ENCODE peak calls at places on chromosomes 2 and 18, in nine cellular contexts. One of them, this sample, is unnamed.
A peak's percentile ranks its signal among the peaks of the same experiment; 100 is the strongest.

GRCh38 chr2:178298785-178299212 is 104.5 kb downstream of the OSBPL6 start:
- DNase-seq in KBM-7: no peak
- DNase-seq in activated T-cell treated with anti-CD3 and anti-CD28 coated beads, Interleukin-2, amount 50 U/mL, for 72 hours: no peak
- DNase-seq in sigmoid colon: no peak
- DNase-seq in LoVo: no peak
- DNase-seq in stimulated activated CD4-positive, alpha-beta T cell treated with anti-CD3 and anti-CD28 coated beads, Interleukin-12 subunit alpha, Interleukin-12 subunit beta, amount 100 ng/mL, for 4 hours: no peak
- DNase-seq in fibroblast of lung: peak; percentile 62
- DNase-seq in HS-5: peak; percentile 48
- DNase-seq in ACHN: no peak
- DNase-seq in this sample: peak; percentile 20

GRCh38 chr2:134718095-134718955 is 475 bp downstream of the TMEM163 start:
- DNase-seq in sigmoid colon: no peak
- DNase-seq in LoVo: no peak
- DNase-seq in fibroblast of lung: peak; percentile 13
- DNase-seq in HS-5: no peak
- DNase-seq in KBM-7: peak; percentile 57
- DNase-seq in activated T-cell treated with anti-CD3 and anti-CD28 coated beads, Interleukin-2, amount 50 U/mL, for 72 hours: peak; percentile 25
- DNase-seq in ACHN: peak; percentile 46
- DNase-seq in stimulated activated CD4-positive, alpha-beta T cell treated with anti-CD3 and anti-CD28 coated beads, Interleukin-12 subunit alpha, Interleukin-12 subunit beta, amount 100 ng/mL, for 4 hours: no peak
- DNase-seq in this sample: peak; percentile 16

GRCh38 chr2:178530625-178531142 is 50.4 kb downstream of the PLEKHA3 start:
- DNase-seq in KBM-7: peak; percentile 10
- DNase-seq in activated T-cell treated with anti-CD3 and anti-CD28 coated beads, Interleukin-2, amount 50 U/mL, for 72 hours: peak; percentile 71
- DNase-seq in stimulated activated CD4-positive, alpha-beta T cell treated with anti-CD3 and anti-CD28 coated beads, Interleukin-12 subunit alpha, Interleukin-12 subunit beta, amount 100 ng/mL, for 4 hours: no peak
- DNase-seq in LoVo: no peak
- DNase-seq in HS-5: no peak
- DNase-seq in ACHN: no peak
- DNase-seq in fibroblast of lung: no peak
- DNase-seq in sigmoid colon: no peak
- DNase-seq in this sample: no peak

GRCh38 chr2:167490394-167490793 is 602.1 kb downstream of the XIRP2 start:
- DNase-seq in sigmoid colon: no peak
- DNase-seq in ACHN: no peak
- DNase-seq in fibroblast of lung: no peak
- DNase-seq in HS-5: no peak
- DNase-seq in LoVo: no peak
- DNase-seq in stimulated activated CD4-positive, alpha-beta T cell treated with anti-CD3 and anti-CD28 coated beads, Interleukin-12 subunit alpha, Interleukin-12 subunit beta, amount 100 ng/mL, for 4 hours: no peak
- DNase-seq in activated T-cell treated with anti-CD3 and anti-CD28 coated beads, Interleukin-2, amount 50 U/mL, for 72 hours: no peak
- DNase-seq in KBM-7: no peak
- DNase-seq in this sample: no peak

GRCh38 chr2:216354236-216354788 is 18.0 kb downstream of the MARCHF4 start:
- DNase-seq in HS-5: no peak
- DNase-seq in stimulated activated CD4-positive, alpha-beta T cell treated with anti-CD3 and anti-CD28 coated beads, Interleukin-12 subunit alpha, Interleukin-12 subunit beta, amount 100 ng/mL, for 4 hours: no peak
- DNase-seq in LoVo: no peak
- DNase-seq in fibroblast of lung: peak; percentile 72
- DNase-seq in activated T-cell treated with anti-CD3 and anti-CD28 coated beads, Interleukin-2, amount 50 U/mL, for 72 hours: no peak
- DNase-seq in ACHN: no peak
- DNase-seq in KBM-7: no peak
- DNase-seq in sigmoid colon: no peak
- DNase-seq in this sample: no peak

GRCh38 chr2:25529034-25529433 is 144.3 kb downstream of the DTNB start:
- DNase-seq in ACHN: no peak
- DNase-seq in stimulated activated CD4-positive, alpha-beta T cell treated with anti-CD3 and anti-CD28 coated beads, Interleukin-12 subunit alpha, Interleukin-12 subunit beta, amount 100 ng/mL, for 4 hours: no peak
- DNase-seq in sigmoid colon: no peak
- DNase-seq in HS-5: no peak
- DNase-seq in activated T-cell treated with anti-CD3 and anti-CD28 coated beads, Interleukin-2, amount 50 U/mL, for 72 hours: no peak
- DNase-seq in LoVo: no peak
- DNase-seq in KBM-7: no peak
- DNase-seq in fibroblast of lung: no peak
- DNase-seq in this sample: no peak

GRCh38 chr18:22167091-22167470 is 2.3 kb upstream of the GATA6 start:
- DNase-seq in stimulated activated CD4-positive, alpha-beta T cell treated with anti-CD3 and anti-CD28 coated beads, Interleukin-12 subunit alpha, Interleukin-12 subunit beta, amount 100 ng/mL, for 4 hours: no peak
- DNase-seq in HS-5: no peak
- DNase-seq in LoVo: no peak
- DNase-seq in sigmoid colon: no peak
- DNase-seq in activated T-cell treated with anti-CD3 and anti-CD28 coated beads, Interleukin-2, amount 50 U/mL, for 72 hours: no peak
- DNase-seq in ACHN: no peak
- DNase-seq in fibroblast of lung: no peak
- DNase-seq in KBM-7: no peak
- DNase-seq in this sample: no peak

GRCh38 chr2:171419333-171419732 is 14.5 kb downstream of the METTL8 start:
- DNase-seq in fibroblast of lung: no peak
- DNase-seq in activated T-cell treated with anti-CD3 and anti-CD28 coated beads, Interleukin-2, amount 50 U/mL, for 72 hours: no peak
- DNase-seq in LoVo: no peak
- DNase-seq in ACHN: no peak
- DNase-seq in stimulated activated CD4-positive, alpha-beta T cell treated with anti-CD3 and anti-CD28 coated beads, Interleukin-12 subunit alpha, Interleukin-12 subunit beta, amount 100 ng/mL, for 4 hours: no peak
- DNase-seq in HS-5: no peak
- DNase-seq in sigmoid colon: no peak
- DNase-seq in KBM-7: no peak
- DNase-seq in this sample: no peak

GRCh38 chr2:54360055-54360792 is 95.9 kb upstream of the SPTBN1 start:
- DNase-seq in ACHN: peak; percentile 11
- DNase-seq in sigmoid colon: peak; percentile 68
- DNase-seq in KBM-7: no peak
- DNase-seq in HS-5: no peak
- DNase-seq in stimulated activated CD4-positive, alpha-beta T cell treated with anti-CD3 and anti-CD28 coated beads, Interleukin-12 subunit alpha, Interleukin-12 subunit beta, amount 100 ng/mL, for 4 hours: no peak
- DNase-seq in LoVo: no peak
- DNase-seq in activated T-cell treated with anti-CD3 and anti-CD28 coated beads, Interleukin-2, amount 50 U/mL, for 72 hours: no peak
- DNase-seq in fibroblast of lung: peak; percentile 79
- DNase-seq in this sample: no peak

GRCh38 chr18:79299711-79300110 is 96.0 kb upstream of the NFATC1 start:
- DNase-seq in sigmoid colon: no peak
- DNase-seq in activated T-cell treated with anti-CD3 and anti-CD28 coated beads, Interleukin-2, amount 50 U/mL, for 72 hours: no peak
- DNase-seq in KBM-7: no peak
- DNase-seq in fibroblast of lung: no peak
- DNase-seq in ACHN: no peak
- DNase-seq in stimulated activated CD4-positive, alpha-beta T cell treated with anti-CD3 and anti-CD28 coated beads, Interleukin-12 subunit alpha, Interleukin-12 subunit beta, amount 100 ng/mL, for 4 hours: no peak
- DNase-seq in LoVo: no peak
- DNase-seq in HS-5: no peak
- DNase-seq in this sample: no peak

GRCh38 chr18:30675493-30675892 is 367.0 kb downstream of the DSC3 start:
- DNase-seq in LoVo: no peak
- DNase-seq in activated T-cell treated with anti-CD3 and anti-CD28 coated beads, Interleukin-2, amount 50 U/mL, for 72 hours: no peak
- DNase-seq in sigmoid colon: no peak
- DNase-seq in stimulated activated CD4-positive, alpha-beta T cell treated with anti-CD3 and anti-CD28 coated beads, Interleukin-12 subunit alpha, Interleukin-12 subunit beta, amount 100 ng/mL, for 4 hours: no peak
- DNase-seq in KBM-7: no peak
- DNase-seq in ACHN: no peak
- DNase-seq in fibroblast of lung: no peak
- DNase-seq in HS-5: no peak
- DNase-seq in this sample: no peak

GRCh38 chr2:80489718-80490117 is 185.2 kb upstream of the LRRTM1 start:
- DNase-seq in stimulated activated CD4-positive, alpha-beta T cell treated with anti-CD3 and anti-CD28 coated beads, Interleukin-12 subunit alpha, Interleukin-12 subunit beta, amount 100 ng/mL, for 4 hours: no peak
- DNase-seq in KBM-7: no peak
- DNase-seq in activated T-cell treated with anti-CD3 and anti-CD28 coated beads, Interleukin-2, amount 50 U/mL, for 72 hours: no peak
- DNase-seq in LoVo: no peak
- DNase-seq in fibroblast of lung: peak; percentile 77
- DNase-seq in HS-5: peak; percentile 82
- DNase-seq in ACHN: peak; percentile 64
- DNase-seq in sigmoid colon: no peak
- DNase-seq in this sample: no peak

GRCh38 chr2:20115902-20116301 is 64.5 kb upstream of the LAPTM4A start:
- DNase-seq in KBM-7: no peak
- DNase-seq in sigmoid colon: no peak
- DNase-seq in fibroblast of lung: no peak
- DNase-seq in ACHN: no peak
- DNase-seq in activated T-cell treated with anti-CD3 and anti-CD28 coated beads, Interleukin-2, amount 50 U/mL, for 72 hours: no peak
- DNase-seq in LoVo: no peak
- DNase-seq in stimulated activated CD4-positive, alpha-beta T cell treated with anti-CD3 and anti-CD28 coated beads, Interleukin-12 subunit alpha, Interleukin-12 subunit beta, amount 100 ng/mL, for 4 hours: no peak
- DNase-seq in HS-5: no peak
- DNase-seq in this sample: peak; percentile 62

GRCh38 chr2:6741229-6741628 is 124.5 kb downstream of the CMPK2 start:
- DNase-seq in KBM-7: no peak
- DNase-seq in fibroblast of lung: no peak
- DNase-seq in HS-5: no peak
- DNase-seq in sigmoid colon: no peak
- DNase-seq in LoVo: no peak
- DNase-seq in stimulated activated CD4-positive, alpha-beta T cell treated with anti-CD3 and anti-CD28 coated beads, Interleukin-12 subunit alpha, Interleukin-12 subunit beta, amount 100 ng/mL, for 4 hours: no peak
- DNase-seq in ACHN: no peak
- DNase-seq in activated T-cell treated with anti-CD3 and anti-CD28 coated beads, Interleukin-2, amount 50 U/mL, for 72 hours: no peak
- DNase-seq in this sample: no peak

GRCh38 chr2:9779572-9780264 is 63.6 kb upstream of the TAF1B start:
- DNase-seq in stimulated activated CD4-positive, alpha-beta T cell treated with anti-CD3 and anti-CD28 coated beads, Interleukin-12 subunit alpha, Interleukin-12 subunit beta, amount 100 ng/mL, for 4 hours: no peak
- DNase-seq in HS-5: no peak
- DNase-seq in fibroblast of lung: no peak
- DNase-seq in KBM-7: peak; percentile 29
- DNase-seq in LoVo: no peak
- DNase-seq in sigmoid colon: no peak
- DNase-seq in ACHN: no peak
- DNase-seq in activated T-cell treated with anti-CD3 and anti-CD28 coated beads, Interleukin-2, amount 50 U/mL, for 72 hours: peak; percentile 61
- DNase-seq in this sample: no peak

GRCh38 chr2:1802469-1803216 is 58.3 kb upstream of the PXDN start:
- DNase-seq in KBM-7: no peak
- DNase-seq in stimulated activated CD4-positive, alpha-beta T cell treated with anti-CD3 and anti-CD28 coated beads, Interleukin-12 subunit alpha, Interleukin-12 subunit beta, amount 100 ng/mL, for 4 hours: no peak
- DNase-seq in HS-5: no peak
- DNase-seq in activated T-cell treated with anti-CD3 and anti-CD28 coated beads, Interleukin-2, amount 50 U/mL, for 72 hours: no peak
- DNase-seq in sigmoid colon: no peak
- DNase-seq in ACHN: no peak
- DNase-seq in LoVo: no peak
- DNase-seq in fibroblast of lung: no peak
- DNase-seq in this sample: no peak

GRCh38 chr18:47283476-47283875 is 32.0 kb upstream of the SKOR2 start:
- DNase-seq in HS-5: no peak
- DNase-seq in activated T-cell treated with anti-CD3 and anti-CD28 coated beads, Interleukin-2, amount 50 U/mL, for 72 hours: no peak
- DNase-seq in stimulated activated CD4-positive, alpha-beta T cell treated with anti-CD3 and anti-CD28 coated beads, Interleukin-12 subunit alpha, Interleukin-12 subunit beta, amount 100 ng/mL, for 4 hours: no peak
- DNase-seq in KBM-7: peak; percentile 47
- DNase-seq in fibroblast of lung: peak; percentile 5
- DNase-seq in LoVo: peak; percentile 35
- DNase-seq in ACHN: peak; percentile 40
- DNase-seq in sigmoid colon: no peak
- DNase-seq in this sample: no peak

GRCh38 chr18:27315001-27315400 is 129.9 kb upstream of the CHST9 start:
- DNase-seq in activated T-cell treated with anti-CD3 and anti-CD28 coated beads, Interleukin-2, amount 50 U/mL, for 72 hours: no peak
- DNase-seq in KBM-7: no peak
- DNase-seq in stimulated activated CD4-positive, alpha-beta T cell treated with anti-CD3 and anti-CD28 coated beads, Interleukin-12 subunit alpha, Interleukin-12 subunit beta, amount 100 ng/mL, for 4 hours: no peak
- DNase-seq in fibroblast of lung: no peak
- DNase-seq in LoVo: no peak
- DNase-seq in ACHN: no peak
- DNase-seq in sigmoid colon: no peak
- DNase-seq in HS-5: no peak
- DNase-seq in this sample: no peak

GRCh38 chr2:177551989-177552413 is 159.4 kb downstream of the AGPS start:
- DNase-seq in sigmoid colon: peak; percentile 75
- DNase-seq in ACHN: no peak
- DNase-seq in KBM-7: peak; percentile 11
- DNase-seq in HS-5: no peak
- DNase-seq in fibroblast of lung: peak; percentile 32
- DNase-seq in stimulated activated CD4-positive, alpha-beta T cell treated with anti-CD3 and anti-CD28 coated beads, Interleukin-12 subunit alpha, Interleukin-12 subunit beta, amount 100 ng/mL, for 4 hours: no peak
- DNase-seq in LoVo: no peak
- DNase-seq in activated T-cell treated with anti-CD3 and anti-CD28 coated beads, Interleukin-2, amount 50 U/mL, for 72 hours: no peak
- DNase-seq in this sample: peak; percentile 7

GRCh38 chr18:49853011-49853410 is 39.7 kb upstream of the ACAA2 start:
- DNase-seq in stimulated activated CD4-positive, alpha-beta T cell treated with anti-CD3 and anti-CD28 coated beads, Interleukin-12 subunit alpha, Interleukin-12 subunit beta, amount 100 ng/mL, for 4 hours: no peak
- DNase-seq in sigmoid colon: no peak
- DNase-seq in fibroblast of lung: no peak
- DNase-seq in ACHN: no peak
- DNase-seq in LoVo: no peak
- DNase-seq in KBM-7: no peak
- DNase-seq in HS-5: no peak
- DNase-seq in activated T-cell treated with anti-CD3 and anti-CD28 coated beads, Interleukin-2, amount 50 U/mL, for 72 hours: no peak
- DNase-seq in this sample: no peak

GRCh38 chr2:112483821-112484220 is 1.9 kb downstream of the TTL start:
- DNase-seq in stimulated activated CD4-positive, alpha-beta T cell treated with anti-CD3 and anti-CD28 coated beads, Interleukin-12 subunit alpha, Interleukin-12 subunit beta, amount 100 ng/mL, for 4 hours: no peak
- DNase-seq in LoVo: no peak
- DNase-seq in KBM-7: peak; percentile 37
- DNase-seq in sigmoid colon: no peak
- DNase-seq in HS-5: no peak
- DNase-seq in activated T-cell treated with anti-CD3 and anti-CD28 coated beads, Interleukin-2, amount 50 U/mL, for 72 hours: no peak
- DNase-seq in fibroblast of lung: no peak
- DNase-seq in ACHN: no peak
- DNase-seq in this sample: no peak

GRCh38 chr2:96301897-96302296 is 3.4 kb downstream of the SNRNP200 start:
- DNase-seq in activated T-cell treated with anti-CD3 and anti-CD28 coated beads, Interleukin-2, amount 50 U/mL, for 72 hours: no peak
- DNase-seq in sigmoid colon: no peak
- DNase-seq in LoVo: no peak
- DNase-seq in fibroblast of lung: no peak
- DNase-seq in HS-5: no peak
- DNase-seq in ACHN: no peak
- DNase-seq in KBM-7: no peak
- DNase-seq in stimulated activated CD4-positive, alpha-beta T cell treated with anti-CD3 and anti-CD28 coated beads, Interleukin-12 subunit alpha, Interleukin-12 subunit beta, amount 100 ng/mL, for 4 hours: no peak
- DNase-seq in this sample: no peak

GRCh38 chr2:208354964-208355381 is 51.6 kb upstream of the PTH2R start:
- DNase-seq in fibroblast of lung: no peak
- DNase-seq in stimulated activated CD4-positive, alpha-beta T cell treated with anti-CD3 and anti-CD28 coated beads, Interleukin-12 subunit alpha, Interleukin-12 subunit beta, amount 100 ng/mL, for 4 hours: no peak
- DNase-seq in HS-5: no peak
- DNase-seq in ACHN: no peak
- DNase-seq in LoVo: no peak
- DNase-seq in KBM-7: no peak
- DNase-seq in activated T-cell treated with anti-CD3 and anti-CD28 coated beads, Interleukin-2, amount 50 U/mL, for 72 hours: no peak
- DNase-seq in sigmoid colon: no peak
- DNase-seq in this sample: no peak

GRCh38 chr2:236955675-236956618 is 129.7 kb upstream of the COPS8 start:
- DNase-seq in stimulated activated CD4-positive, alpha-beta T cell treated with anti-CD3 and anti-CD28 coated beads, Interleukin-12 subunit alpha, Interleukin-12 subunit beta, amount 100 ng/mL, for 4 hours: no peak
- DNase-seq in sigmoid colon: peak; percentile 29
- DNase-seq in KBM-7: no peak
- DNase-seq in activated T-cell treated with anti-CD3 and anti-CD28 coated beads, Interleukin-2, amount 50 U/mL, for 72 hours: peak; percentile 45
- DNase-seq in fibroblast of lung: peak; percentile 47
- DNase-seq in LoVo: peak; percentile 4
- DNase-seq in ACHN: no peak
- DNase-seq in HS-5: no peak
- DNase-seq in this sample: no peak

GRCh38 chr2:190843874-190844699 is 36.5 kb upstream of the GLS start:
- DNase-seq in LoVo: peak; percentile 64
- DNase-seq in ACHN: peak; percentile 74
- DNase-seq in fibroblast of lung: peak; percentile 73
- DNase-seq in sigmoid colon: no peak
- DNase-seq in KBM-7: no peak
- DNase-seq in HS-5: peak; percentile 49
- DNase-seq in stimulated activated CD4-positive, alpha-beta T cell treated with anti-CD3 and anti-CD28 coated beads, Interleukin-12 subunit alpha, Interleukin-12 subunit beta, amount 100 ng/mL, for 4 hours: no peak
- DNase-seq in activated T-cell treated with anti-CD3 and anti-CD28 coated beads, Interleukin-2, amount 50 U/mL, for 72 hours: peak; percentile 80
- DNase-seq in this sample: peak; percentile 90

GRCh38 chr2:34481542-34481941 is 882.4 kb upstream of the FAM98A start:
- DNase-seq in stimulated activated CD4-positive, alpha-beta T cell treated with anti-CD3 and anti-CD28 coated beads, Interleukin-12 subunit alpha, Interleukin-12 subunit beta, amount 100 ng/mL, for 4 hours: no peak
- DNase-seq in sigmoid colon: no peak
- DNase-seq in activated T-cell treated with anti-CD3 and anti-CD28 coated beads, Interleukin-2, amount 50 U/mL, for 72 hours: no peak
- DNase-seq in fibroblast of lung: no peak
- DNase-seq in ACHN: no peak
- DNase-seq in LoVo: no peak
- DNase-seq in KBM-7: no peak
- DNase-seq in HS-5: no peak
- DNase-seq in this sample: no peak

GRCh38 chr2:62309465-62310091 is 113.7 kb downstream of the B3GNT2 start:
- DNase-seq in LoVo: no peak
- DNase-seq in ACHN: no peak
- DNase-seq in sigmoid colon: no peak
- DNase-seq in fibroblast of lung: no peak
- DNase-seq in stimulated activated CD4-positive, alpha-beta T cell treated with anti-CD3 and anti-CD28 coated beads, Interleukin-12 subunit alpha, Interleukin-12 subunit beta, amount 100 ng/mL, for 4 hours: no peak
- DNase-seq in HS-5: no peak
- DNase-seq in KBM-7: peak; percentile 79
- DNase-seq in activated T-cell treated with anti-CD3 and anti-CD28 coated beads, Interleukin-2, amount 50 U/mL, for 72 hours: peak; percentile 53
- DNase-seq in this sample: no peak

GRCh38 chr2:2840101-2840531 is 509.0 kb upstream of the MYT1L start:
- DNase-seq in HS-5: no peak
- DNase-seq in KBM-7: no peak
- DNase-seq in activated T-cell treated with anti-CD3 and anti-CD28 coated beads, Interleukin-2, amount 50 U/mL, for 72 hours: no peak
- DNase-seq in LoVo: no peak
- DNase-seq in sigmoid colon: no peak
- DNase-seq in ACHN: no peak
- DNase-seq in fibroblast of lung: no peak
- DNase-seq in stimulated activated CD4-positive, alpha-beta T cell treated with anti-CD3 and anti-CD28 coated beads, Interleukin-12 subunit alpha, Interleukin-12 subunit beta, amount 100 ng/mL, for 4 hours: no peak
- DNase-seq in this sample: no peak

GRCh38 chr2:160720098-160720497 is 226.5 kb upstream of the RBMS1 start:
- DNase-seq in ACHN: no peak
- DNase-seq in activated T-cell treated with anti-CD3 and anti-CD28 coated beads, Interleukin-2, amount 50 U/mL, for 72 hours: no peak
- DNase-seq in HS-5: no peak
- DNase-seq in stimulated activated CD4-positive, alpha-beta T cell treated with anti-CD3 and anti-CD28 coated beads, Interleukin-12 subunit alpha, Interleukin-12 subunit beta, amount 100 ng/mL, for 4 hours: no peak
- DNase-seq in sigmoid colon: no peak
- DNase-seq in fibroblast of lung: no peak
- DNase-seq in LoVo: no peak
- DNase-seq in KBM-7: no peak
- DNase-seq in this sample: no peak

GRCh38 chr18:46169464-46169941 is 65.3 kb downstream of the HAUS1 start:
- DNase-seq in ACHN: peak; percentile 22
- DNase-seq in stimulated activated CD4-positive, alpha-beta T cell treated with anti-CD3 and anti-CD28 coated beads, Interleukin-12 subunit alpha, Interleukin-12 subunit beta, amount 100 ng/mL, for 4 hours: no peak
- DNase-seq in sigmoid colon: no peak
- DNase-seq in HS-5: peak; percentile 61
- DNase-seq in activated T-cell treated with anti-CD3 and anti-CD28 coated beads, Interleukin-2, amount 50 U/mL, for 72 hours: no peak
- DNase-seq in KBM-7: no peak
- DNase-seq in fibroblast of lung: peak; percentile 87
- DNase-seq in LoVo: no peak
- DNase-seq in this sample: peak; percentile 72

GRCh38 chr2:159661286-159661685 is 44.9 kb upstream of the BAZ2B start:
- DNase-seq in sigmoid colon: no peak
- DNase-seq in activated T-cell treated with anti-CD3 and anti-CD28 coated beads, Interleukin-2, amount 50 U/mL, for 72 hours: no peak
- DNase-seq in KBM-7: no peak
- DNase-seq in stimulated activated CD4-positive, alpha-beta T cell treated with anti-CD3 and anti-CD28 coated beads, Interleukin-12 subunit alpha, Interleukin-12 subunit beta, amount 100 ng/mL, for 4 hours: no peak
- DNase-seq in HS-5: no peak
- DNase-seq in fibroblast of lung: peak; percentile 38
- DNase-seq in LoVo: no peak
- DNase-seq in ACHN: no peak
- DNase-seq in this sample: no peak